ENCODE peak calls at places on chromosomes 16 and 17, in seven cellular contexts. R is ovary; E is tibial artery; L is AG04450; S is Panc1; J is CD4-positive, CD25-positive, alpha-beta regulatory T cell; F is A549. M is an unnamed sample.

GRCh38 chr17:40602445-40603443 is 37.5 kb upstream of the CCR7 start:
- DNase-seq in R (no peak), E (no peak), L (no peak), S (no peak), J (peak), F (no peak), M (no peak)

GRCh38 chr17:30112794-30113193 is 3.8 kb upstream of the NSRP1 start:
- DNase-seq in R (no peak), E (no peak), L (no peak), S (no peak), J (no peak), F (no peak), M (no peak)

GRCh38 chr16:85303354-85303883 is 191.1 kb upstream of the CIBAR2 start:
- DNase-seq in R (peak), E (no peak), L (no peak), S (peak), J (peak), F (peak), M (peak)

GRCh38 chr17:36705651-36706436 is 104.5 kb downstream of the MRM1 start:
- DNase-seq in R (no peak), E (no peak), L (no peak), S (peak), J (peak), F (peak), M (no peak)

GRCh38 chr17:58352843-58353719 is 1.1 kb upstream of the SUPT4H1 start:
- DNase-seq in R (no peak), E (no peak), L (no peak), S (no peak), J (no peak), F (no peak), M (peak)

GRCh38 chr17:83203073-83203471 is 123.7 kb downstream of the METRNL start:
- DNase-seq in R (peak), E (peak), L (peak), S (no peak), J (no peak), F (no peak), M (peak)

GRCh38 chr16:30526137-30526822 is at the start of gene ZNF768:
- DNase-seq in R (peak), E (no peak), L (no peak), S (no peak), J (no peak), F (peak), M (no peak)

GRCh38 chr17:1050996-1051925 is 54.3 kb downstream of the TIMM22 start:
- DNase-seq in R (no peak), E (no peak), L (no peak), S (no peak), J (no peak), F (no peak), M (peak)

GRCh38 chr17:59387351-59388069 is 56.1 kb downstream of the YPEL2 start:
- DNase-seq in R (no peak), E (no peak), L (no peak), S (no peak), J (no peak), F (no peak), M (no peak)

GRCh38 chr16:86347090-86347489 is 163.2 kb upstream of the FOXF1 start:
- DNase-seq in R (no peak), E (no peak), L (no peak), S (no peak), J (no peak), F (no peak), M (no peak)

GRCh38 chr17:6603746-6604325 is 36.7 kb downstream of the KIAA0753 start:
- DNase-seq in R (peak), E (peak), L (no peak), S (no peak), J (no peak), F (no peak), M (peak)

GRCh38 chr16:55480228-55480655 is 1.2 kb downstream of the MMP2 start:
- DNase-seq in R (peak), E (peak), L (peak), S (no peak), J (no peak), F (no peak), M (peak)

GRCh38 chr17:75509528-75510258 is 5.6 kb downstream of the CASKIN2 start:
- DNase-seq in R (no peak), E (no peak), L (no peak), S (no peak), J (no peak), F (no peak), M (peak)

GRCh38 chr17:63150466-63150865 is 184.4 kb downstream of the TANC2 start:
- DNase-seq in R (no peak), E (no peak), L (no peak), S (no peak), J (no peak), F (no peak), M (no peak)

GRCh38 chr16:30875881-30876791 is 17.7 kb downstream of the BCL7C start:
- DNase-seq in R (no peak), E (no peak), L (no peak), S (no peak), J (no peak), F (no peak), M (no peak)

GRCh38 chr16:85168732-85169256 is 56.5 kb upstream of the CIBAR2 start:
- DNase-seq in R (peak), E (peak), L (no peak), S (no peak), J (no peak), F (peak), M (peak)

GRCh38 chr16:46836521-46837292 is 5.7 kb upstream of the C16orf87 start:
- DNase-seq in R (no peak), E (no peak), L (no peak), S (no peak), J (no peak), F (no peak), M (no peak)

GRCh38 chr16:23893976-23894375 is 58.2 kb downstream of the PRKCB start:
- DNase-seq in R (no peak), E (no peak), L (no peak), S (no peak), J (no peak), F (no peak), M (no peak)

GRCh38 chr17:199195-199604 is 17.8 kb upstream of the DOC2B start:
- DNase-seq in R (no peak), E (no peak), L (no peak), S (no peak), J (no peak), F (no peak), M (peak)

GRCh38 chr16:24218299-24218698 is 37.8 kb upstream of the CACNG3 start:
- DNase-seq in R (no peak), E (no peak), L (no peak), S (no peak), J (no peak), F (no peak), M (no peak)

GRCh38 chr17:79951361-79952264 is 84.1 kb downstream of the TBC1D16 start:
- DNase-seq in R (peak), E (no peak), L (peak), S (no peak), J (no peak), F (no peak), M (peak)

GRCh38 chr17:64077409-64077808 is 52.5 kb downstream of the ERN1 start:
- DNase-seq in R (no peak), E (no peak), L (no peak), S (no peak), J (no peak), F (no peak), M (no peak)

GRCh38 chr17:17044846-17045561 is 2.7 kb downstream of the MPRIP start:
- DNase-seq in R (peak), E (no peak), L (peak), S (no peak), J (no peak), F (no peak), M (peak)

GRCh38 chr16:54355251-54355650 is 68.7 kb upstream of the IRX3 start:
- DNase-seq in R (no peak), E (no peak), L (no peak), S (no peak), J (no peak), F (no peak), M (no peak)

GRCh38 chr17:69170377-69170776 is 28.7 kb upstream of the ABCA6 start:
- DNase-seq in R (no peak), E (no peak), L (no peak), S (no peak), J (no peak), F (no peak), M (no peak)

GRCh38 chr17:35376245-35376644 is 2.8 kb upstream of the SLFN11 start:
- DNase-seq in R (no peak), E (no peak), L (no peak), S (no peak), J (no peak), F (no peak), M (no peak)

GRCh38 chr16:71703324-71703723 is 21.2 kb downstream of the PHLPP2 start:
- DNase-seq in R (no peak), E (no peak), L (no peak), S (no peak), J (no peak), F (no peak), M (no peak)

GRCh38 chr16:66977341-66978113 is 10.9 kb upstream of the CES4A start:
- DNase-seq in R (peak), E (peak), L (peak), S (peak), J (peak), F (peak), M (peak)

GRCh38 chr16:54647216-54647615 is 283.4 kb upstream of the IRX5 start:
- DNase-seq in R (no peak), E (no peak), L (no peak), S (no peak), J (no peak), F (no peak), M (no peak)

GRCh38 chr17:43908111-43908721 is 880 bp upstream of the MPP2 start:
- DNase-seq in R (peak), E (peak), L (peak), S (no peak), J (peak), F (peak), M (peak)

GRCh38 chr16:52498640-52499039 is 48.3 kb downstream of the TOX3 start:
- DNase-seq in R (no peak), E (no peak), L (no peak), S (no peak), J (no peak), F (no peak), M (peak)

DNA sequence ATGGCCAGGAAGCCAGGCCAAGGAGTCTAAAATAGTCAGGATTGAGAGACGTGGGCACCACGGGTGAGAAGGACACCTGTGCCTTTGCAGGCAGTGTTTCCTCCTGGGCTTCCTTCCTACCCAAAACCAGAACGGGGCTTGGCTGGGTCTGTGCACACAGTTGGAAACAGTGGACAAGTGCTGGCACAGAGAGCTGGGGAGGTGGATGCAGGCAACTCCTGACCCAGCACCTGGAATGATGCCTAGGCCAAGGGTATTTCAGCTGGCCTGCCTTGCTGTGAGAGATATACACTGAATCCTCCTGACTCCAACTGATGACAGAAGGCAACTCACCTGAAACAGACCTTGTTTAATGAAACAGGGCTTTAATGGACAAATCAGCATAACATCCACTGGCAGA is 186.2 kb downstream of the SLC39A11 start:
- DNase-seq in R (no peak), E (no peak), L (no peak), S (no peak), J (no peak), F (no peak), M (no peak)
- H3K4me3 ChIP-seq in R (no peak), E (no peak), L (no peak), S (no peak), J (no peak), F (no peak), M (no peak)

GRCh38 chr16:28923231-28923587 is 1.8 kb downstream of the RABEP2 start:
- DNase-seq in R (no peak), E (no peak), L (no peak), S (no peak), J (no peak), F (no peak), M (no peak)
- H3K4me3 ChIP-seq in R (no peak), E (no peak), L (no peak), S (no peak), J (no peak), F (no peak), M (no peak)

GRCh38 chr16:88381820-88382451 is 823 bp upstream of the ZNF469 start:
- DNase-seq in R (peak), E (no peak), L (no peak), S (no peak), J (no peak), F (no peak), M (peak)

GRCh38 chr16:88379694-88380040 is 3.1 kb upstream of the ZNF469 start:
- DNase-seq in R (peak), E (no peak), L (no peak), S (no peak), J (no peak), F (no peak), M (peak)

GRCh38 chr16:88380099-88380498 is 2.7 kb upstream of the ZNF469 start:
- DNase-seq in R (peak), E (no peak), L (no peak), S (no peak), J (no peak), F (no peak), M (no peak)

GRCh38 chr16:88378836-88379693 is 3.7 kb upstream of the ZNF469 start:
- DNase-seq in R (peak), E (no peak), L (no peak), S (no peak), J (no peak), F (no peak), M (peak)

DNA sequence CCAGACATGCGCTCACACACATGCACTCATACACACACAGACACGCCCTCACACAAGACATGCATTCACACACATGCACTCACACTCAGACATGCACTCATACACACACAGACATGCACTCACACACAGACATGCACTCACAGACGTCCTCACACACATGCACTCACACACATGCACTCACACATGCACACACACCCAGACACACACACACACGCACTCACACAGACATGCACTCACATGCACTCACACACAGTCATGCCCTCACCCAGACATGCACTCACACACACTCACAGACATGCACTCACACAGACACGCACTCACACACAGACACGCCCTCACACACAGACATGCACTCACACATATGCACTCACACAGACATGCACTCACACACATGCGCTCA is 2.1 kb upstream of the ZNF469 start:
- DNase-seq in R (peak), E (no peak), L (no peak), S (no peak), J (no peak), F (no peak), M (peak)
- H3K4me3 ChIP-seq in R (no peak), E (no peak), L (no peak), S (no peak), J (no peak), F (no peak), M (no peak)

DNA sequence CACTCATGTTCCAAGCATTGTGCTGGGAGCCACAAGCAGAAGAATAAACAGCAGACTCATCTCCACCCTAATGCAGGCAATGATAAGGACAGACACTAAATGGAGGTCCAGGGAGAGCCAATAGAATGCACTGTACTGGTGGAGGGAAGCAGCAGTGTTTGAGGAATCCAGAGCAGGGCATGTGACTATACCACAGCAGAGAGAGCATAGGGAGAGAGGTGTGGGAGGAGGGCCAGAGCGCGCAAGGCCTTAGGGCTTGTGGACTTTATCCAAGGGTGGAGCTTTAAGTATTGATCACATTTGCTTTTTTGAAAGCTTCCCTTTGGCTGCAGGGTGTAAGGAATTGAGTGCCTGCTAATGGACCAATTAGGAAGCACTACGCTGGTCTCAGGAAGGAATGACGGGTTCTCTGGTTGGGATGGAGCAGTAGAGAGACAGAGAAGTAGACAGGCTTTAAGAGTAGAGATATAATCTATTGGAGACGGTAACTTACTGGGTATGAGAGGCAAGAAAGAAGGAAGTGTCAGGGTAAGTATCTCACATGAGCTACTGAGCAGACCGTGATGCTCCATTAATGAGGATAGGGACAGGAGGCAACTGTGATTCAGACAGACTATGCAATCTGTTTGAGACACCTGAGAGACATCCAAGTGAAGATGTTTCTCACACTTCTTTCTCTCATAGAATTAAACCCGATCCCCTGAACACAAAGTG is 82.2 kb downstream of the MYO1D start:
- DNase-seq in R (no peak), E (no peak), L (no peak), S (no peak), J (no peak), F (no peak), M (no peak)
- H3K4me3 ChIP-seq in R (no peak), E (no peak), L (no peak), S (no peak), J (no peak), F (no peak), M (no peak)

GRCh38 chr17:9244066-9245052 is 223.0 kb downstream of the NTN1 start:
- DNase-seq in R (peak), E (peak), L (peak), S (no peak), J (no peak), F (no peak), M (peak)
- H3K4me3 ChIP-seq in R (no peak), E (no peak), L (no peak), S (no peak), J (no peak), F (no peak), M (no peak)

DNA sequence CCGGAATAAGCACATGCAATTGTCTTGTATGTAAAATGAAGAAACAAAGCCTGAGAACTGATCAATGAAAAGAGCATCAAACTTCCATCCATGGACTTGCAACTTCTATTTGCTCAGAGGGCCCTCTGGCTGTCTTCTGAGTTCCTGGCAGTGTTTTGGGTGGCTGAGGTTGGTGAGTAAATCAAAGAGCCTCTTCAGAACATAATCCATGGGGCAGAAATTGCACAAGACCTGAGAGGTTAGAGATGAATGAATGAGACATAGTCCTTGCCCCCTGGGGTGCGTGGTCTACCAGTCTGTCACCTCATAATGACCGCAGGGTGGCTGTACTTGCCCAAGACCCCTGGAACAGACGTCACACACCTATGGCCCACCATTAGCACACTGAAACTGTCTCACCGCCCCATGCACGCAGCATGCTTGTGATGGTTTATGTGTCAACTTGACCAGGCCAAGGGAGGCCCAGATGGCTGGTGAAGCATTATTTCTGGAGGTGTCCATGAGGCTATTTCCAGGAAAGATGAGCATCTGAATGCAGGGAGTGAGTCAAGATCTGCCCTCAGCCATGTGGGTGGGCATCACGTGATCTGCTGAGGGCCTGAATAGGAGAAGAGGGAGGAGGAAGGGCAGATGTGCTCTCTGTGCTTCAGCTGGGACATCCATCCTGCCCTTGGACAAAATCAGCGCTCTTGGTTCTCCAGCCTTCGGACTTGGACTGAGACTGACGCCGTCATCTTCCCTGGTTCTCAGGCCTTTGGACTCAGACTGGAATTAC is 8.3 kb downstream of the PIK3R6 start:
- DNase-seq in R (no peak), E (no peak), L (no peak), S (no peak), J (no peak), F (no peak), M (no peak)
- H3K4me3 ChIP-seq in R (no peak), E (no peak), L (no peak), S (no peak), J (no peak), F (no peak), M (no peak)

GRCh38 chr16:18983565-18984424 is at the start of gene TMC7:
- DNase-seq in R (peak), E (peak), L (peak), S (peak), J (no peak), F (peak), M (peak)
- H3K4me3 ChIP-seq in R (peak), E (peak), L (peak), S (peak), J (no peak), F (peak), M (peak)

GRCh38 chr16:8963825-8964441 is at the start of gene USP7:
- DNase-seq in R (peak), E (peak), L (peak), S (no peak), J (peak), F (peak), M (peak)
- H3K4me3 ChIP-seq in R (peak), E (peak), L (peak), S (peak), J (peak), F (peak), M (peak)

GRCh38 chr16:69382421-69382820 is 3.4 kb downstream of the TERF2 start:
- DNase-seq in R (no peak), E (no peak), L (no peak), S (no peak), J (no peak), F (no peak), M (no peak)

GRCh38 chr16:69381231-69381630 is 4.6 kb downstream of the TERF2 start:
- DNase-seq in R (no peak), E (no peak), L (no peak), S (no peak), J (no peak), F (no peak), M (no peak)

GRCh38 chr16:69386596-69386995 is 789 bp upstream of the TERF2 start:
- DNase-seq in R (no peak), E (no peak), L (no peak), S (no peak), J (no peak), F (no peak), M (no peak)

GRCh38 chr16:69384974-69385373 is 833 bp downstream of the TERF2 start:
- DNase-seq in R (no peak), E (no peak), L (no peak), S (no peak), J (no peak), F (no peak), M (no peak)
- H3K4me3 ChIP-seq in R (peak), E (peak), L (peak), S (peak), J (peak), F (peak), M (peak)

M was measured in right cardiac atrium.